ENCODE peak calls at places on chromosome 5, in seven cellular contexts. W is heart right ventricle; C is GM23338; G is neuronal stem cell; T is transverse colon; L is CD4-positive, alpha-beta memory T cell; U is naive thymus-derived CD4-positive, alpha-beta T cell. X is an unnamed sample.

GRCh38 chr5:179258922-179259730 is 86.1 kb downstream of the ADAMTS2 start:
- DNase-seq in G (no peak), C (no peak), T (peak; percentile 3), W (no peak), L (no peak), U (peak; percentile 18), X (peak; percentile 4)

GRCh38 chr5:83718195-83718825 is 2.3 kb downstream of the HAPLN1 start:
- DNase-seq in W (peak; percentile 55), G (peak; percentile 57), C (peak; percentile 90), U (no peak), T (peak; percentile 17), L (no peak), X (peak; percentile 58)

GRCh38 chr5:7190727-7191126 is 205.2 kb upstream of the ADCY2 start:
- DNase-seq in C (no peak), G (no peak), W (no peak), U (no peak), L (no peak), T (no peak), X (no peak)

GRCh38 chr5:180331647-180331950 is 21.5 kb downstream of the GFPT2 start:
- DNase-seq in L (no peak), C (peak; percentile 68), T (no peak), W (no peak), G (peak; percentile 35), U (no peak), X (no peak)

GRCh38 chr5:144209421-144209820 is 38.7 kb downstream of the KCTD16 start:
- DNase-seq in L (no peak), C (no peak), U (no peak), T (no peak), G (no peak), W (no peak), X (no peak)

GRCh38 chr5:29229461-29229860 is 1964.0 kb upstream of the CDH6 start:
- DNase-seq in L (no peak), W (no peak), U (no peak), C (no peak), G (no peak), T (no peak), X (no peak)

GRCh38 chr5:50445281-50445949 is 4.3 kb upstream of the EMB start:
- DNase-seq in T (peak; percentile 10), U (peak; percentile 27), L (peak; percentile 59), W (no peak), G (no peak), C (no peak), X (no peak)

GRCh38 chr5:115069087-115069968 is 100.4 kb downstream of the TRIM36 start:
- DNase-seq in U (no peak), C (peak; percentile 81), T (peak; percentile 8), L (no peak), W (peak; percentile 26), G (peak; percentile 59), X (peak; percentile 59)

GRCh38 chr5:36744678-36745659 is 131.6 kb upstream of the NIPBL start:
- DNase-seq in W (peak; percentile 29), C (peak; percentile 98), T (peak; percentile 93), U (peak; percentile 45), L (no peak), G (peak; percentile 70), X (peak; percentile 78)

GRCh38 chr5:132253008-132253441 is 4.5 kb upstream of the PDLIM4 start:
- DNase-seq in L (no peak), G (no peak), U (no peak), C (no peak), T (peak; percentile 11), W (peak; percentile 1), X (no peak)

GRCh38 chr5:177366528-177367322 is 9.0 kb downstream of the RGS14 start:
- DNase-seq in L (peak; percentile 29), C (peak; percentile 99), U (no peak), T (peak; percentile 88), W (peak; percentile 91), G (peak; percentile 87), X (peak; percentile 93)

GRCh38 chr5:178298283-178298807 is 65.7 kb upstream of the PHYKPL start:
- DNase-seq in L (no peak), W (no peak), G (no peak), T (no peak), C (no peak), U (no peak), X (no peak)

GRCh38 chr5:111830333-111830732 is 73.3 kb upstream of the NREP start:
- DNase-seq in G (no peak), L (no peak), C (no peak), W (no peak), U (no peak), T (no peak), X (no peak)

GRCh38 chr5:97544279-97545077 is 361.4 kb upstream of the RIOK2 start:
- DNase-seq in C (peak; percentile 4), U (no peak), L (no peak), W (no peak), G (no peak), T (no peak), X (no peak)

GRCh38 chr5:154118832-154119442 is 71.6 kb upstream of the GALNT10 start:
- DNase-seq in C (no peak), G (no peak), U (no peak), L (no peak), W (no peak), T (no peak), X (no peak)

GRCh38 chr5:78000191-78000590 is 224.1 kb upstream of the TBCA start:
- DNase-seq in W (no peak), L (no peak), U (no peak), G (no peak), T (no peak), C (no peak), X (no peak)

GRCh38 chr5:77995793-77996409 is 219.8 kb upstream of the TBCA start:
- DNase-seq in C (no peak), L (no peak), W (no peak), U (no peak), T (no peak), G (no peak), X (no peak)

GRCh38 chr5:77996943-77997342 is 220.8 kb upstream of the TBCA start:
- DNase-seq in T (no peak), U (no peak), C (no peak), W (no peak), G (no peak), L (no peak), X (no peak)

GRCh38 chr5:78001198-78001597 is 225.1 kb upstream of the TBCA start:
- DNase-seq in C (no peak), G (no peak), U (no peak), L (no peak), T (no peak), W (no peak), X (no peak)

GRCh38 chr5:77999013-77999798 is 223.1 kb upstream of the TBCA start:
- DNase-seq in T (no peak), L (no peak), C (no peak), U (no peak), G (no peak), W (no peak), X (no peak)
- H3K4me1 ChIP-seq in T (peaks cover 3% of the 10 kb centered on the region), L (no peaks in the 10 kb centered on the region), C (peaks cover 5% of the 10 kb centered on the region), U (no peaks in the 10 kb centered on the region), G (peaks cover 18% of the 10 kb centered on the region), W (no peaks in the 10 kb centered on the region), X (peaks cover 18% of the 10 kb centered on the region)

GRCh38 chr5:150146862-150147579 is 8.6 kb downstream of the PDGFRB start:
- DNase-seq in L (no peak), W (no peak), U (no peak), T (no peak), C (no peak), G (no peak), X (no peak)
- H3K4me1 ChIP-seq in L (no peaks in the 10 kb centered on the region), W (peaks cover 64% of the 10 kb centered on the region), U (no peaks in the 10 kb centered on the region), T (peaks cover 5% of the 10 kb centered on the region), C (peaks cover 9% of the 10 kb centered on the region), G (peaks cover 31% of the 10 kb centered on the region), X (no peaks in the 10 kb centered on the region)

GRCh38 chr5:14213253-14213652 is 70.1 kb downstream of the TRIO start:
- DNase-seq in T (no peak), G (no peak), L (no peak), C (no peak), W (no peak), U (no peak), X (no peak)
- H3K4me1 ChIP-seq in T (peaks cover 36% of the 10 kb centered on the region), G (peaks cover 15% of the 10 kb centered on the region), L (no peaks in the 10 kb centered on the region), C (peaks cover 64% of the 10 kb centered on the region), W (peaks cover 70% of the 10 kb centered on the region), U (no peaks in the 10 kb centered on the region), X (peaks cover 17% of the 10 kb centered on the region)

DNA sequence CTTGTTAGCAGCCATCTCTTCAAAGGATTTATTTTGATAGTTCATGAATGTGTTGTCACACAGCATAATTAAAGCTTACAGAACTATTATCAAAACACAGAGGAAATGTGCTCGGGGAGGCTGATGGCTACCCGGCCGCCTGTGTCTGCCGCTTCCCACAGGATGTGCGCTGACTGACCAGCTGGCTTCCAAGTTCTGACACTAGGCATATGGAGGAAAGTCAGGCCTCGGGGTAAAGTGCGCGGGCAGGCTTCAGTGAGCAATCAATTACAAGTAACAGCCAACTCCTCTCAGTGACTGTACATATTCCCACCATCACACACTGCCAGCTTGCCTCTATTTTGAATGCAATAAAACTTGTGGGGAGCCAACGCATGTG is 77.5 kb downstream of the EBF1 start:
- DNase-seq in U (no peak), T (no peak), L (no peak), G (no peak), W (peak; percentile 67), C (no peak), X (no peak)
- H3K4me1 ChIP-seq in U (no peaks in the 10 kb centered on the region), T (no peaks in the 10 kb centered on the region), L (no peaks in the 10 kb centered on the region), G (peaks cover 9% of the 10 kb centered on the region), W (peaks cover 71% of the 10 kb centered on the region), C (peaks cover 32% of the 10 kb centered on the region), X (peaks cover 2% of the 10 kb centered on the region)

DNA sequence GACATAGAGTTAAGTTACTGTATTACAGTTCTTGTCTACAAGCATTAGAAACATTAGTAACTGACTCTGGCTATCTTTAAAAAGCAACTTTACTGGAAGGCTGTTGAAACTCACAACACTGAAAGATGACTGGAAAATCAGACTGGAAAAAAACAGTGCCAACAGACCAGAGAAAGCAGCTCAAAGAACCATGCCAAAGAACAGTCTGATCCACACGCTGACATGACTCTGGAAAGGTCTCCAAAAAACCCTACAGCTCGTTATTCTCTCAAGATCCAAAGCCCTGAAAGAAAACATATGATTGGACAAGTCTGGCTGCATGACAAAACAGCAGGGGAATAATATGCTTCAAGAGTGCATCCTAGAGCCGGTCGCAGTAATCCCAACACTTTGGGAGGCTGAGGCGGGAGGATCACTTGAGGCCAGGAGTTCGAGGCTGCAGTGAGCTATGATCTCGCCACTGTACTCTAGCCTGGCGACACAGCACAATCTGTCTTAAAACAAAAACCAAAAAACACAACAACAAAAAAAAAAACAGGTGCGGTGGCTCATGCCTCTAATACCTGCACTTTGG is 5.6 kb downstream of the GOLPH3 start:
- DNase-seq in T (no peak), W (no peak), C (no peak), U (no peak), L (no peak), G (no peak), X (no peak)
- H3K4me1 ChIP-seq in T (peaks cover 33% of the 10 kb centered on the region), W (peaks cover 85% of the 10 kb centered on the region), C (peaks cover 3% of the 10 kb centered on the region), U (peaks cover 7% of the 10 kb centered on the region), L (peaks cover 77% of the 10 kb centered on the region), G (peaks cover 2% of the 10 kb centered on the region), X (peaks cover 17% of the 10 kb centered on the region)

GRCh38 chr5:149282966-149283332 is 11.3 kb downstream of the AFAP1L1 start:
- DNase-seq in G (no peak), T (no peak), W (no peak), C (no peak), U (no peak), L (no peak), X (no peak)
- H3K4me1 ChIP-seq in G (no peaks in the 10 kb centered on the region), T (no peaks in the 10 kb centered on the region), W (peaks cover 100% of the 10 kb centered on the region), C (no peaks in the 10 kb centered on the region), U (no peaks in the 10 kb centered on the region), L (no peaks in the 10 kb centered on the region), X (no peaks in the 10 kb centered on the region)

GRCh38 chr5:119273391-119273839 is 82.4 kb upstream of the TNFAIP8 start:
- DNase-seq in L (peak; percentile 60), U (no peak), T (no peak), C (no peak), G (no peak), W (no peak), X (no peak)
- H3K4me1 ChIP-seq in L (peaks cover 75% of the 10 kb centered on the region), U (peaks cover 63% of the 10 kb centered on the region), T (peaks cover 6% of the 10 kb centered on the region), C (peaks cover 16% of the 10 kb centered on the region), G (peaks cover 5% of the 10 kb centered on the region), W (peaks cover 23% of the 10 kb centered on the region), X (peaks cover 4% of the 10 kb centered on the region)

GRCh38 chr5:136619556-136619955 is 254.2 kb upstream of the TRPC7 start:
- DNase-seq in C (no peak), W (no peak), T (no peak), G (no peak), L (no peak), U (no peak), X (no peak)
- H3K4me1 ChIP-seq in C (no peaks in the 10 kb centered on the region), W (no peaks in the 10 kb centered on the region), T (no peaks in the 10 kb centered on the region), G (no peaks in the 10 kb centered on the region), L (no peaks in the 10 kb centered on the region), U (no peaks in the 10 kb centered on the region), X (no peaks in the 10 kb centered on the region)

X was measured in HAP-1.